ENCODE peak calls at places on chromosomes 13 and 19, in four cellular contexts. V, M, G and J are unnamed samples.

GRCh38 chr19:1746401-1747284 is 6.7 kb upstream of the ONECUT3 start:
- DNase-seq in V (peak), M (no peak), G (no peak), J (no peak)

GRCh38 chr13:113176292-113176691 is 17.8 kb downstream of the PROZ start:
- DNase-seq in V (no peak), M (no peak), G (no peak), J (no peak)

GRCh38 chr19:58227964-58228583 is 640 bp upstream of the ZNF544 start:
- DNase-seq in V (no peak), M (no peak), G (no peak), J (no peak)

GRCh38 chr13:39039033-39039432 is 777 bp downstream of the NHLRC3 start:
- DNase-seq in V (no peak), M (no peak), G (no peak), J (no peak)

GRCh38 chr13:30111810-30112209 is 195.5 kb downstream of the KATNAL1 start:
- DNase-seq in V (no peak), M (no peak), G (no peak), J (no peak)

GRCh38 chr13:20567881-20568528 is 1.0 kb downstream of the IFT88 start:
- DNase-seq in V (no peak), M (no peak), G (no peak), J (no peak)

GRCh38 chr13:32581177-32581786 is 5.0 kb upstream of the PDS5B start:
- DNase-seq in V (peak), M (no peak), G (no peak), J (no peak)

GRCh38 chr19:6229951-6230712 is 49.6 kb downstream of the MLLT1 start:
- DNase-seq in V (no peak), M (peak), G (no peak), J (peak)

GRCh38 chr19:41698746-41699230 is 9.6 kb upstream of the CEACAM5 start:
- DNase-seq in V (no peak), M (no peak), G (no peak), J (no peak)

GRCh38 chr13:78680611-78681010 is 21.7 kb upstream of the OBI1 start:
- DNase-seq in V (no peak), M (no peak), G (no peak), J (no peak)

GRCh38 chr13:24148414-24149305 is 11.9 kb upstream of the SPATA13 start:
- DNase-seq in V (peak), M (no peak), G (peak), J (no peak)

DNA sequence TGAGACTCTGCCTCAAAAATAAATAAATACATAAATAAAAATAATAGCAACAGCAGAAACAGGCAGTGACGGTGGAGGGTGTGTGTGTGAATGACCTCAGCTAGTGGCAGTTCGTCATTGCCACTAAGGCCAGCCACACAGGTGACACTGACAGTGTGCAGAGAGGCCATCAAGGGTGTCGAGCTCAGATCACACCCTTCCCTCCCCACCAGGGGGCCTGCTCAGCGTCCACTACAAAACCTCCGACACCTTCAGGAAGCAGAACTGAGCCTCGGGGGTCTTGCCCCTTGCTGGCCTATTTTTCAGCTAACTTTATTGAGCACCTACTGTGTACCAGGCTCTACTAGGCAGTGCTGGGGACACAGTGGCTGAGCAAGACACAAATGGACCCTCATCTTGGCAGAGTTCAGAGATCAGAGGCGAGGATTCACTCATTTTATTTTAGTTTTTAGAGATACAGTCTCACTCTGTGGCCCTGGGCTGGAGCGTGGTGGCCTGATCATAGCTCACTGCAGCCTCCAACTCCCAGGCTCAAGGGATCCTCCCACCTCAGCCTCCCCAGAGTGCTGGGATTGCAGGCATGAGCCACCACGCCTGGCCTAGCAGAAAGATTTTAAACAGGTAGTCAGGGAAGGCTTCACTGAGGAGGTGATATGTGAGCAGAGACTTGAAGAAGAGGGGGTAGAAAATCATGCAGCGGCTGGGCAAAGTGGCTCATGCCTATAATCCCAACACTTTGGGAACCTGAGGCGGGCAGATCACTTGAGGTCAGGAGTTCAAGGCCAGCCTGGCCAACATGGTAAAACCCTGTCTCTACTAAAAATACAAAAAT is 30.3 kb upstream of the SEMA6B start:
- DNase-seq in V (no peak), M (no peak), G (no peak), J (no peak)
- TF ChIP-seq CTCF in V (peak), M (no peak), G (peak), J (peak)

DNA sequence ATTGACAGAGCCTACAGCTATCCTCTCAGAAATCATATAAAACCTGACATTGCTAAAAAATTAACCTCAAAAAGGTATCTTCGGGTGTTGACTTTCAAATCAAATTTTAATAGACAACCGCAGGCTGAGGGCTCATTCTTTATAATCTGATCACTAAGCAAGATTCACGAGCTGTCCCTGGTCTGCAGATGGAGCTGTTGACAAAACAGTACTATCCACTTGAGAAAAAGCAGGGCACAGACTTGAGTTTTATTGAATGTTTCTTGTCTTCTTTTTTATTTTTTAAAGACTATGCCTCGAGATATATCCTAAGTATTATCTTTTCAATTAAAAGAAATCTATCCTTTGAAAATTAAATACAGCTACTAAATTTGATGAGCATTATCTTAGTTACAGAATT is 540.5 kb downstream of the PCDH9 start:
- DNase-seq in V (peak), M (no peak), G (no peak), J (no peak)
- TF ChIP-seq CTCF in V (peak), M (peak), G (peak), J (peak)

DNA sequence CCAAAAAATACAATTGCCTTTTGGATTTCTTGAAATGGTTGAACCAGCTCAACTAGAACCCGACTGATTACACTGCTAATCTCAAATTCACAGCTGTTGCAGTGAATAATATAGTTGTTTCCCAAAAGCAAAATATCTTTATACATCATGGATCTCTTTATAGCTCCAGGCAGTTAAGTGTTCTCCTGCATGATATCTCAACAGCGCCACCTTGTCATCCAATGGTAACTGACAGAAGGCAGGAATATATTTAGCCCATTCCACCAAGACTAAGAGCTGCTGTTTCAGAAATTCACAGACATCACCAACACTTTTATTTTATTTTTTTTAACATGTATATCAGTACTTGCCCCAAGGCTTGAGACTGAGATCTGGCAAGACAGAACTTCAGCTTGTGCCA is 1141.0 kb upstream of the PRR20A start:
- DNase-seq in V (no peak), M (no peak), G (no peak), J (no peak)
- TF ChIP-seq CTCF in V (no peak), M (no peak), G (no peak), J (no peak)

DNA sequence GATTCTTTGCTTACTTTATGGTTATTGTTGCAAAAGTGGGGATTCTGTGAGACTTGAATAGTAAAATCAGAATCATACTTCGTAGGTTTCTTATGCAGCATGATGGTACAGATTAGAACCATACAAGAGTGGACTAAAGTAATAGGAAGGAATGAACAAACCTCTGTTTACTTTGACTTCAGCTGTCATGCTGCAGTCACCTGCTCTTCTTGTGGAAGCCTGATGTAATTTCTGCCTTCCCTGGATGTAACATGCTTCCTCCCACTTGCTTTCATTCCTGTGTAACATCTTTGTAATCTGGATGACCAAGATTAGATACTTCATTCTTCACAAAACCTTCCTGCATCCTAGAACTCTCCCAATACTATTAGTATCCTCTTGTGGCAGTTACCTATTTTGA is 235.0 kb downstream of the PCCA start:
- DNase-seq in V (no peak), M (no peak), G (no peak), J (no peak)
- TF ChIP-seq CTCF in V (no peak), M (no peak), G (no peak), J (no peak)

DNA sequence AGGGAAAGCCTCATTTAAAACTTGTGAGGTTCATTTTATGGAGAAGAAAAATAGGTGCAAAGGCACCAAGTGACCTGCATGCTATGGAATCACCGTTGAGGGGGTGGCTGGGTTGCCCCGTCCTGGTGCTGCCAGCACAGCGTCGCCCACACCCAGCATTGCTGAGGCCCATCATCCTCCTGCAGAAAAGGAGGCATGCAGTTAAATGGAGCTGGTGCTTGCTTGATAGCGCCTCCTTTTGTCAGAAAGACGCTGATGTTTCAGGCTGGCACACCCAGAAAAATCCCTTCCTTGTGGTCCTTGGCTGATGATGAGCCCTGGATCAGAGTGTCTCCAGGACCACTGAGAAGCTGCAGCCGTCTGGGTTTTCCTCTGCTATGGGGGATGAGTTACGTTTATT is 36.9 kb downstream of the DHRS12 start:
- DNase-seq in V (no peak), M (no peak), G (no peak), J (no peak)
- TF ChIP-seq CTCF in V (no peak), M (no peak), G (no peak), J (peak)

GRCh38 chr13:75363371-75363770 is 118.6 kb downstream of the TBC1D4 start:
- DNase-seq in V (no peak), M (no peak), G (no peak), J (no peak)

GRCh38 chr13:75368167-75368566 is 113.8 kb downstream of the TBC1D4 start:
- DNase-seq in V (peak), M (no peak), G (peak), J (no peak)

GRCh38 chr13:75366380-75367280 is 115.3 kb downstream of the TBC1D4 start:
- DNase-seq in V (peak), M (no peak), G (no peak), J (no peak)

GRCh38 chr13:75364131-75364713 is 117.7 kb downstream of the TBC1D4 start:
- DNase-seq in V (no peak), M (no peak), G (no peak), J (no peak)

GRCh38 chr13:75365724-75366173 is 116.2 kb downstream of the TBC1D4 start:
- DNase-seq in V (peak), M (no peak), G (peak), J (no peak)
- TF ChIP-seq CTCF in V (peak), M (no peak), G (peak), J (peak)

DNA sequence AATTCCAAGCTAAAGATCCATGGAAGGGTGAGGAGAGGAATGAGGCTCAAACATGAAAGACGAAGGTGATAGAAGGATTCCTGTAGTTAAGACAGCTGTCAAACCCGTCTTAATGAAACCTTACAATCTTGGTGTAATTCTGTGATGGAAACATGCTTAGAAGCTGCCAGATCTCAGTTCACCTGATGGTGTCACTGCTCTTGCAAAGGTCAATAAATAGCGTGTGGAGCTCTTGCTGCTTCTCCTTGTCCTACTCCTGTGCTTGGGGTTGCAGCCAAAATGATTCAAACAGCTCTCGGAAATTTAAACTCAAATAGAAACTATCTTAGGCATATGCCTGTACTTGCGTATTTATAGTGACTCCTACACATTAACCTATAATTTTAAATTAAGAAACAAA is 1705.0 kb downstream of the OLFM4 start:
- DNase-seq in V (no peak), M (no peak), G (no peak), J (no peak)
- TF ChIP-seq CTCF in V (no peak), M (no peak), G (no peak), J (no peak)

DNA sequence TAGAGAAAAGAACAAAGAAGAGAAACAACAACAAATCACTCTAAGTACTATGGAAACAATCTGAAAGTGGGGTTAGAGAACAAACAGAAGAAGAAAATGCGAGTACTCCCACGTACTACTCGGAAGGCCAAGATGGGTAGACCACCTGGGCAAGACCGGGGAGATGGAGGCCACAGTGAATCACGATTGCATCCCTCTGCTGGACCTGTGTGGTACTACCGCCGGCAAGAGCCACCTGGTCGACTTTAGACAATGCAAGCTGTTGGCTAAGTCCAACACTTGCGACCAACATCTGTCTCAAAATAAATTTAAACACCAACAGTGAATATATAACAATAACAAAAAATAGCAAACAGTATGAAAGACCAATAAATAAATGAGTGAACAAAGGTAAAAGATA is 45.5 kb upstream of the ZNF91 start:
- DNase-seq in V (no peak), M (no peak), G (no peak), J (no peak)
- TF ChIP-seq CTCF in V (peak), M (no peak), G (peak), J (peak)